ENCODE peak calls at places on chromosomes 1 and 21, in seven cellular contexts. A is activated CD4-positive, CD25-positive, alpha-beta regulatory T cell; I is brain microvascular endothelial cell; E is NCI-H524; M is activated CD8-positive, alpha-beta memory T cell treated with anti-CD3 and anti-CD28 coated beads for 1 hour; S is T-helper 2 cell; D is uterus. L is an unnamed sample.

GRCh38 chr21:44910229-44911065 is 10.3 kb downstream of the ITGB2 start:
- DNase-seq in A (no peak), I (no peak), E (no peak), M (no peak), S (no peak), D (no peak), L (no peak)

GRCh38 chr1:41368801-41369200 is 7.6 kb downstream of the FOXO6 start:
- DNase-seq in A (no peak), I (no peak), E (no peak), M (no peak), S (no peak), D (no peak), L (no peak)

GRCh38 chr1:65524931-65525296 is 104.4 kb downstream of the LEPR start:
- DNase-seq in A (no peak), I (no peak), E (no peak), M (no peak), S (no peak), D (no peak), L (no peak)

GRCh38 chr1:171753685-171754380 is 12.0 kb upstream of the VAMP4 start:
- DNase-seq in A (no peak), I (no peak), E (no peak), M (no peak), S (no peak), D (no peak), L (no peak)

GRCh38 chr21:15192243-15192642 is 127.4 kb upstream of the NRIP1 start:
- DNase-seq in A (no peak), I (no peak), E (no peak), M (no peak), S (no peak), D (peak), L (no peak)

GRCh38 chr1:33228935-33229487 is 27.3 kb upstream of the ZNF362 start:
- DNase-seq in A (no peak), I (peak), E (peak), M (no peak), S (no peak), D (peak), L (no peak)

GRCh38 chr1:203268901-203269653 is 36.2 kb upstream of the BTG2 start:
- DNase-seq in A (peak), I (peak), E (peak), M (no peak), S (no peak), D (peak), L (peak)

GRCh38 chr1:18965206-18966173 is 9.0 kb upstream of the IFFO2 start:
- DNase-seq in A (no peak), I (no peak), E (no peak), M (no peak), S (no peak), D (no peak), L (no peak)

L was measured in NCI-H748 treated with DMSO at 0.1 percent for 48 hours.